ENCODE peak calls at places on chromosomes 4 and X, in ten cellular contexts. W is astrocyte of the hippocampus; O is activated CD8-positive, alpha-beta memory T cell treated with anti-CD3 and anti-CD28 coated beads for 24 hours; J is mucosa of descending colon; V is left ventricle myocardium inferior; N is M059J; B is NCI-H1092; I is chondrocyte; P is WTC11; C is cardiac muscle cell. G is an unnamed sample.

GRCh38 chr4:3059090-3059428 is 15.3 kb downstream of the HTT-AS start:
- DNase-seq in B (no peak), O (no peak), W (no peak), P (no peak), C (no peak), J (no peak), V (no peak), N (no peak), I (no peak), G (no peak)

GRCh38 chr4:62328526-62328925 is 1128.4 kb downstream of the ADGRL3 start:
- DNase-seq in I (no peak), P (no peak), C (no peak), N (no peak), J (no peak), B (no peak), O (no peak), W (no peak), V (no peak), G (no peak)

GRCh38 chrX:147735364-147735763 is 176.4 kb upstream of the FMR1 start:
- DNase-seq in B (no peak), P (no peak), N (no peak), I (no peak), V (no peak), W (no peak), C (no peak), J (no peak), O (no peak), G (no peak)

GRCh38 chr4:116733368-116733767 is 352.0 kb downstream of the TRAM1L1 start:
- DNase-seq in B (no peak), C (no peak), W (no peak), N (no peak), P (no peak), I (no peak), V (no peak), O (no peak), J (no peak), G (no peak)

GRCh38 chrX:53116101-53116500 is 22.2 kb downstream of the KANTR start:
- DNase-seq in O (no peak), C (no peak), V (no peak), J (no peak), P (no peak), I (no peak), B (no peak), W (peak), N (peak), G (no peak)

GRCh38 chr4:54942735-54943134 is 182.7 kb downstream of the KDR start:
- DNase-seq in I (no peak), O (no peak), J (no peak), P (no peak), B (no peak), V (no peak), C (no peak), N (no peak), W (no peak), G (no peak)

GRCh38 chrX:63404332-63404731 is 53.2 kb upstream of the SPIN4 start:
- DNase-seq in C (no peak), J (no peak), O (no peak), V (no peak), N (no peak), B (no peak), W (no peak), I (no peak), P (no peak), G (no peak)

GRCh38 chr4:189124149-189124758 is 816.4 kb upstream of the FRG1 start:
- DNase-seq in J (no peak), W (peak), V (no peak), N (peak), P (peak), B (peak), C (peak), I (no peak), O (no peak), G (no peak)

GRCh38 chr4:106809083-106809482 is 227.0 kb downstream of the DKK2 start:
- DNase-seq in V (no peak), W (peak), B (no peak), O (no peak), I (no peak), P (no peak), N (peak), J (no peak), C (peak), G (no peak)

GRCh38 chrX:41314204-41314603 is 19.8 kb upstream of the DDX3X start:
- DNase-seq in W (no peak), P (no peak), C (no peak), I (no peak), B (no peak), V (no peak), O (no peak), N (no peak), J (no peak), G (no peak)

GRCh38 chrX:17725176-17725575 is 12.1 kb upstream of the SCML1 start:
- DNase-seq in O (no peak), N (no peak), I (no peak), C (no peak), P (no peak), B (no peak), W (peak), J (no peak), V (no peak), G (no peak)

GRCh38 chr4:5724377-5724776 is 13.4 kb downstream of the EVC start:
- DNase-seq in O (no peak), J (no peak), C (no peak), B (no peak), W (no peak), I (no peak), N (peak), V (no peak), P (no peak), G (no peak)

GRCh38 chr4:183783933-183784622 is 121.0 kb upstream of the STOX2 start:
- DNase-seq in I (no peak), B (no peak), C (peak), P (no peak), W (no peak), N (peak), J (no peak), V (no peak), O (no peak), G (peak)

GRCh38 chrX:12469296-12469695 is 321.9 kb upstream of the PRPS2 start:
- DNase-seq in C (no peak), B (no peak), P (no peak), I (no peak), J (no peak), N (peak), V (no peak), W (peak), O (no peak), G (no peak)

GRCh38 chr4:70768301-70768948 is 46.7 kb downstream of the RUFY3 start:
- DNase-seq in B (no peak), J (no peak), W (peak), C (no peak), I (no peak), N (peak), V (no peak), O (no peak), P (no peak), G (no peak)

GRCh38 chr4:139655116-139655515 is 10.5 kb upstream of the MGST2 start:
- DNase-seq in O (no peak), V (no peak), N (peak), C (peak), P (no peak), W (peak), J (no peak), I (no peak), B (no peak), G (no peak)

GRCh38 chrX:78514852-78515251 is 144.3 kb downstream of the RTL3 start:
- DNase-seq in I (no peak), N (peak), V (no peak), O (no peak), J (no peak), C (peak), W (no peak), P (peak), B (no peak), G (no peak)

GRCh38 chr4:86670298-86670697 is 76.2 kb downstream of the PTPN13 start:
- DNase-seq in J (no peak), O (no peak), V (no peak), B (no peak), P (no peak), C (no peak), N (no peak), I (no peak), W (no peak), G (no peak)

GRCh38 chrX:130654409-130654970 is 248.5 kb downstream of the ENOX2 start:
- DNase-seq in J (no peak), I (no peak), O (no peak), B (no peak), P (no peak), N (no peak), C (no peak), W (peak), V (no peak), G (no peak)

GRCh38 chr4:15774020-15774420 is 4.1 kb upstream of the CD38 start:
- DNase-seq in V (no peak), I (no peak), P (no peak), B (no peak), W (peak), N (peak), O (no peak), C (no peak), J (no peak), G (no peak)

GRCh38 chrX:111100191-111100590 is 4.2 kb downstream of the PAK3 start:
- DNase-seq in P (peak), N (peak), V (no peak), B (peak), C (peak), J (no peak), O (peak), W (peak), I (no peak), G (no peak)

GRCh38 chrX:133365886-133366611 is 49.2 kb downstream of the GPC4 start:
- DNase-seq in P (no peak), O (no peak), N (peak), B (no peak), C (no peak), I (no peak), W (peak), V (no peak), J (no peak), G (no peak)